ENCODE peak calls at places on chromosomes 12 and 14, in four cellular contexts. D, H, A and O are unnamed samples.

GRCh38 chr12:3342051-3342450 is 149.0 kb upstream of the PRMT8 start:
- DNase-seq in H (peak), D (no peak), A (peak), O (peak)

GRCh38 chr14:90740946-90741681 is 75.1 kb downstream of the TTC7B start:
- DNase-seq in D (no peak), H (no peak), A (no peak), O (no peak)

GRCh38 chr14:89702151-89702936 is 252.2 kb downstream of the EFCAB11 start:
- DNase-seq in D (no peak), A (no peak), H (no peak), O (no peak)

GRCh38 chr14:30034049-30034635 is 106.5 kb upstream of the PRKD1 start:
- DNase-seq in H (no peak), A (no peak), D (no peak), O (no peak)

GRCh38 chr12:109934026-109934425 is 34.0 kb downstream of the TCHP start:
- DNase-seq in A (no peak), H (no peak), D (no peak), O (no peak)

GRCh38 chr12:88360349-88360748 is 218.2 kb downstream of the TMTC3 start:
- DNase-seq in D (no peak), A (no peak), H (no peak), O (no peak)

GRCh38 chr12:113246478-113247122 is 25.3 kb downstream of the TPCN1 start:
- DNase-seq in H (no peak), D (no peak), A (no peak), O (peak)

GRCh38 chr14:46290706-46291105 is 360.9 kb downstream of the RPL10L start:
- DNase-seq in A (no peak), H (no peak), D (no peak), O (no peak)

GRCh38 chr12:54136844-54137580 is 51.8 kb downstream of the SMUG1 start:
- DNase-seq in D (no peak), H (no peak), A (peak), O (no peak)

GRCh38 chr14:70011098-70011497 is 131.9 kb downstream of the SMOC1 start:
- DNase-seq in A (no peak), D (no peak), H (no peak), O (no peak)

GRCh38 chr14:96122496-96122895 is 82.1 kb upstream of the BDKRB2 start:
- DNase-seq in D (no peak), H (no peak), A (no peak), O (no peak)

GRCh38 chr14:43449291-43449690 is 1057.8 kb downstream of the FSCB start:
- DNase-seq in A (no peak), H (no peak), D (no peak), O (no peak)

GRCh38 chr12:55619352-55620138 is 17.1 kb upstream of the OR10P1 start:
- DNase-seq in H (peak), D (peak), A (peak), O (no peak)

GRCh38 chr12:95623554-95624170 is 72.4 kb upstream of the USP44 start:
- DNase-seq in A (peak), D (no peak), H (peak), O (peak)

GRCh38 chr14:50790568-50790967 is 40.4 kb downstream of the NIN start:
- DNase-seq in H (no peak), A (no peak), D (no peak), O (no peak)

GRCh38 chr12:108495054-108495453 is 20.0 kb upstream of the FICD start:
- DNase-seq in A (peak), D (no peak), H (peak), O (peak)

GRCh38 chr12:92149563-92149962 is 3.9 kb upstream of the BTG1 start:
- DNase-seq in D (no peak), A (no peak), H (no peak), O (no peak)

GRCh38 chr12:102026728-102027127 is 35.1 kb downstream of the WASHC3 start:
- DNase-seq in H (peak), D (no peak), A (no peak), O (no peak)

GRCh38 chr12:75725505-75726120 is 214.2 kb upstream of the KRR1 start:
- DNase-seq in D (no peak), H (no peak), A (no peak), O (no peak)

GRCh38 chr12:88056571-88056970 is 27.4 kb upstream of the C12orf50 start:
- DNase-seq in H (no peak), A (no peak), D (no peak), O (no peak)

GRCh38 chr14:61434315-61434714 is 112.9 kb downstream of the PRKCH start:
- DNase-seq in D (no peak), H (no peak), A (no peak), O (no peak)

GRCh38 chr12:47867496-47867941 is 37.3 kb downstream of the VDR start:
- DNase-seq in A (no peak), H (peak), D (no peak), O (no peak)

DNA sequence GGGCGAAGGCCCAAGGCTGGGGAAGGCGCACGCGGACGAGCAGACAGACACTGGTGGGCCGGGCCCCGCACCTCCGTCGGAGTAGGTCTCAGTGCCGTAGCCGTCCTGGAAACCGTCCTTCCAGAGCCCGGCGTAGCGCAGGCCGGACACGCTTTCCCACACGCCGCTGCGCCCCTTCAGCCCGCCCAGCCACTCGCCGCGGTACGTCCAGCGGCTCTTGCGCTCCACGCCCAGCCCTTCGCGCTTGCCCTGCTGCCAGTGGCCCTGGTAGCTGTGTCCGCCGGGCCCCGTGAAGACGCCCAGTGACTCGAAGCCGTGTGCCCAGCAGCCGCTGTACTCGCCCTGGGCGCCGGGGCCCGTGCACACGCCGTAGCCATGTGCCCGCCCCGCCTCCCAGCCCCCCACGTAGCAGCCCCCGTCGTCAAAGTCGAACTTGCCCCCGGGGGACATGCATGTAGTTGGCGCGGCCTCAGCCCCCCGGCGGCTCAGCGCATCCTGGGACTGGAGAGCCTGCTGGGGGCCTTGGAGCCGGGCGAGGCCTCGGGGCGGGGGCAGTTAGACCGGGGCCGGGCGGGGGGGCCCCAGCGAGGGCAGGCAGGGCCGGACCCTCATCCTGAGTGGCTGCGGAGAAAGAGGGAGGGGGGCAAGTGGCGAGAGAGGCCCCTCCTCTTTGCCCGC is 1.4 kb downstream of the JPH4 start:
- DNase-seq in H (no peak), D (no peak), A (peak), O (peak)
- TF ChIP-seq MAX in H (no peak), D (no peak), A (peak), O (peak)

GRCh38 chr12:30795410-30795659 is 40.6 kb upstream of the CAPRIN2 start:
- DNase-seq in D (no peak), H (no peak), A (peak), O (no peak)
- TF ChIP-seq USF1 in D (no peak), H (no peak), A (no peak), O (no peak)

DNA sequence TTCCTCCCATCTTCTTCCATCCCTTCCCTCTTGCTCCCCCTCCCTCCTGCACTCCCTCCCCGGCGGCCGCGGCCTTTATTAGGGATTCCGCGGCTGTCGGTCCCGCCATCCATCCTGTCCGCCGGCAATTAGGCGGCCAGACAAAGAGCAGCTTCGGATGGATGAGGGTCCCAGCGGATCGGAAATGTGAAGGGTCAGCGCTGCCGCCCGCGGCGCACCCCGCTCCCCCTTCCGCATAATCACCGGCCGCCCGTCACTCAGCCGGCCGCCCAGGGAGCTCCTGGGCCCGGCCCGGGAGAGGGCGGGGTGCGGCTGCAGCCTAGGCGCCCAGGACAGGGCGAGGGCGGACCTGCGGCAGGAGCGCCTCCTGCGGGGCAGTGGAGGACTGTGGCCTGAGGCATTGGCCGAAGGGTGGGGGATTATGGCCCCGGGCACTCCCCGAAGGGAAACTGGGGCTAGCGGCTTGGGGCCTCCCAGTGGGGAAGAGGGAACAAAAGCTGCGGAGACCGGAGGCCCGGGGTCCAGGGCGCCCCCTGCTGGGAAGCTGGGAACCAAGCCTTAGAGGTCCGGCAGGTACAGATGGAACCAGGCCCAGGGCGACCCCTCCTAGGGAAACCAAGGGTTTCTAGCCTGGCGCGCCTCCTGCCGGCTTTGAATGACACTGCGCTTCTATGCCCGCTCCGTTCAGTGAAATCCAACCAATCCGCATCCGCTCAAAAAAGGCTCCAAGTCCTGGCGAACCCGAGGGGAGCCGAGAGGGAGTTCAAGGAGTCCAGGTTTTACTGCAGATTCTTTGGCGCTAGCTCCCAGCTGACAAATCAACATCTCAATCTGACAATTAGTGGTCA is 4.4 kb upstream of the DNAJC22 start:
- DNase-seq in A (peak), D (no peak), H (peak), O (peak)
- TF ChIP-seq MAX in A (no peak), D (no peak), H (peak), O (peak)

GRCh38 chr14:33165144-33165925 is 226.7 kb downstream of the NPAS3 start:
- DNase-seq in A (no peak), H (no peak), D (no peak), O (no peak)
- TF ChIP-seq USF1 in A (no peak), H (no peak), D (no peak), O (no peak)

GRCh38 chr12:97875064-97875463 is 412.5 kb downstream of the RMST start:
- DNase-seq in D (no peak), A (no peak), H (no peak), O (peak)
- TF ChIP-seq MAX in D (no peak), A (no peak), H (no peak), O (no peak)

GRCh38 chr14:93112891-93113677 is 2.6 kb downstream of the ITPK1 start:
- DNase-seq in H (peak), D (peak), A (peak), O (peak)

GRCh38 chr14:93115069-93115919 is 431 bp downstream of the ITPK1 start:
- DNase-seq in A (peak), H (peak), D (peak), O (peak)

GRCh38 chr14:93114068-93114710 is 1.5 kb downstream of the ITPK1 start:
- DNase-seq in D (no peak), A (no peak), H (no peak), O (no peak)

GRCh38 chr14:93114713-93115068 is 1.0 kb downstream of the ITPK1 start:
- DNase-seq in H (no peak), A (no peak), D (no peak), O (peak)

GRCh38 chr14:93113678-93114067 is 2.1 kb downstream of the ITPK1 start:
- DNase-seq in D (no peak), A (no peak), H (no peak), O (peak)
- TF ChIP-seq USF1 in D (no peak), A (no peak), H (no peak), O (no peak)

GRCh38 chr12:7907009-7907408 is 29.0 kb downstream of the SLC2A3 start:
- DNase-seq in D (no peak), H (peak), A (peak), O (peak)

GRCh38 chr12:7899755-7900154 is 27.0 kb upstream of the SLC2A14 start:
- DNase-seq in H (no peak), A (no peak), D (no peak), O (no peak)

DNA sequence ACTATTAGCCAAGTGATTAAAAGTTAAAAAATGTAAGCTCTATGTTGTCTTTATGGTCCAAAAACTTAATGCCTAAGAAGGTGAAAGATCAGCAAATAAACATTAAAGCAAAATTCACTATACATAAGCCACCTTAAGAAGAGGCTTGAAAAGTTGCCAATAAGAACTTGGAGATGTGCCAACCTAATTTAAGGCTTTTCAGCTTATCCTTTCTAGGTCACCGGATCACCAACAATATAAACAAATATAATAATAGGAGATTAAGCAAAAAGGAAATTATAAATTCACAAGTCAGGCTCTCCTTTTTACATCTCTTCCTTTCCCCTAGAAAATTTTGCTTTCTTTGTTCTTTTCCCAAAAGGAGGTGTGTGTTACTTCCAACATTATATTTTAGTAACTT is 30.9 kb downstream of the SLC2A3 start:
- DNase-seq in H (no peak), A (no peak), D (no peak), O (no peak)
- TF ChIP-seq MAX in H (no peak), A (no peak), D (no peak), O (no peak)

DNA sequence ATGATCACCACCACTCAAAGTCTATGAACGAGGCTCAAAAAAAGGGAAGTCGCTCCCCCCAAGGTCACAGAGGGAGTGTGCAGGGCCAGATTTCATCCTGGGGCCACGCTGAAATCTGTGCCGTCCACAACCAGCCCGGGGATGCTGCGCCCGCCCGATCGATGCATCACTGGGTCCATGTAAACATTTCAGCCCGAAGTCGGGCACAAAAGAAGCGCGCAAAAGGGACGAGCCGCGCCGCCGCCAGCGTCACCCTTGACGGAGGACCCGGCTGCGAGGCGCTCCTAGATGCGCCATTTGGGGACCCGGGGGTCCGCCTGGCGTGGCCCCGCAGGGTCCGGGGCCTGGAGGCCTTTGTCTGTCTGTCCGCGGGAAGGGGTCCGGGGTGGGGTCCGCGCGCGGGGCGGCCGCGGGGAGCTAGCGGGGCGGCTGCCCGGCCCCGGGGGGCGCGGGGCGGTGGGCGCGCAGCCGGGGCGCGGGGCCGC is 503 bp downstream of the FBXO21 start:
- DNase-seq in D (no peak), H (peak), A (peak), O (peak)
- TF ChIP-seq USF1 in D (no peak), H (peak), A (no peak), O (peak)

DNA sequence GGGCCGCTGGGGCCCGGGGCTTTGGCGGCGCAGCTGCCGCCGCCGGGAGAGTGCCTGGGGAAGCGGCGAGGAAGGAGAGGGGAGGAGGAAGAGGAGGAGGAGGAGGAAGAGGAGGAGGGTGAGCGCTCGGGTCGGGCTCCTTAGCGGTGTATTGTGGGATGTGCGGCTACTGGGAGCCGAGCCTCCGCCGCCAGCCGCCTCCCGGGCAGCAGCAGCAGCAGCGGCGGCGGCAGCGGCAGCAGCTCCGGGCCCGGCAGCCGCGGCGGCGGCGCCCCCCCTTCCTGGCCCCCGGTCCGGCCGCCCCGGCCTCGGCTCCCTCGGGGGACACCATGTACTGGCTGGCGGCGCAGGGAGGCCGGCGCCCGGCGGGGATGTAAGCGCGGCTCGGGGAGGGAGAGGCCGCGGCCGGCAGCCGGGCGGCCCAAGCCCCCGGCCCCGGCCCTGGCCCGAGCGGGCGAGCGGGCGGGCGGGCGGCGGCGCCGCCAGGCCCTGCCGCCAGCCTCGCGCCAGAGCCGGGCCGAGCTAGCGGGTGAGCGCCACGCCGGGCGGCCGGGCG is at the start of gene SETD1B:
- DNase-seq in H (peak), A (peak), D (no peak), O (no peak)
- TF ChIP-seq MAX in H (no peak), A (no peak), D (no peak), O (no peak)